ENCODE peak calls at places on chromosomes 1 and 21, in ten cellular contexts. One of them, this sample, is unnamed.

GRCh38 chr21:44405091-44405947 is 50.0 kb upstream of the LRRC3 start:
- DNase-seq in AG09309: no peak
- DNase-seq in CD8-positive, alpha-beta memory T cell: no peak
- DNase-seq in mucosa of gallbladder: no peak
- DNase-seq in NCI-H1105: no peak
- DNase-seq in H1: no peak
- DNase-seq in EH: no peak
- DNase-seq in NCI-H1694: no peak
- DNase-seq in WERI-Rb-1: no peak
- DNase-seq in stimulated activated CD4-positive, alpha-beta T cell treated with anti-CD3 and anti-CD28 coated beads, Interleukin-4, amount 100 ng/mL, for 48 hours: no peak
- DNase-seq in this sample: no peak

GRCh38 chr1:100299521-100300222 is 33.7 kb downstream of the RTCA start:
- DNase-seq in EH: no peak
- DNase-seq in CD8-positive, alpha-beta memory T cell: no peak
- DNase-seq in AG09309: no peak
- DNase-seq in H1: no peak
- DNase-seq in NCI-H1694: no peak
- DNase-seq in WERI-Rb-1: no peak
- DNase-seq in NCI-H1105: no peak
- DNase-seq in stimulated activated CD4-positive, alpha-beta T cell treated with anti-CD3 and anti-CD28 coated beads, Interleukin-4, amount 100 ng/mL, for 48 hours: no peak
- DNase-seq in mucosa of gallbladder: no peak
- DNase-seq in this sample: no peak

GRCh38 chr21:20004353-20004752 is 993.9 kb upstream of the NCAM2 start:
- DNase-seq in WERI-Rb-1: no peak
- DNase-seq in EH: no peak
- DNase-seq in mucosa of gallbladder: no peak
- DNase-seq in AG09309: no peak
- DNase-seq in stimulated activated CD4-positive, alpha-beta T cell treated with anti-CD3 and anti-CD28 coated beads, Interleukin-4, amount 100 ng/mL, for 48 hours: no peak
- DNase-seq in H1: no peak
- DNase-seq in NCI-H1694: no peak
- DNase-seq in NCI-H1105: no peak
- DNase-seq in CD8-positive, alpha-beta memory T cell: no peak
- DNase-seq in this sample: peak

GRCh38 chr1:46248122-46248920 is 758 bp downstream of the RAD54L start:
- DNase-seq in CD8-positive, alpha-beta memory T cell: peak
- DNase-seq in mucosa of gallbladder: no peak
- DNase-seq in WERI-Rb-1: peak
- DNase-seq in H1: no peak
- DNase-seq in NCI-H1105: peak
- DNase-seq in NCI-H1694: peak
- DNase-seq in AG09309: no peak
- DNase-seq in stimulated activated CD4-positive, alpha-beta T cell treated with anti-CD3 and anti-CD28 coated beads, Interleukin-4, amount 100 ng/mL, for 48 hours: peak
- DNase-seq in EH: peak
- DNase-seq in this sample: peak

GRCh38 chr21:36288651-36289243 is 31.2 kb upstream of the MORC3 start:
- DNase-seq in CD8-positive, alpha-beta memory T cell: no peak
- DNase-seq in NCI-H1694: no peak
- DNase-seq in EH: no peak
- DNase-seq in WERI-Rb-1: no peak
- DNase-seq in H1: no peak
- DNase-seq in mucosa of gallbladder: no peak
- DNase-seq in AG09309: no peak
- DNase-seq in stimulated activated CD4-positive, alpha-beta T cell treated with anti-CD3 and anti-CD28 coated beads, Interleukin-4, amount 100 ng/mL, for 48 hours: no peak
- DNase-seq in NCI-H1105: no peak
- DNase-seq in this sample: no peak

GRCh38 chr1:147072371-147073061 is 99.8 kb downstream of the PRKAB2 start:
- DNase-seq in EH: peak
- DNase-seq in stimulated activated CD4-positive, alpha-beta T cell treated with anti-CD3 and anti-CD28 coated beads, Interleukin-4, amount 100 ng/mL, for 48 hours: no peak
- DNase-seq in WERI-Rb-1: no peak
- DNase-seq in mucosa of gallbladder: no peak
- DNase-seq in AG09309: no peak
- DNase-seq in NCI-H1105: no peak
- DNase-seq in H1: no peak
- DNase-seq in CD8-positive, alpha-beta memory T cell: no peak
- DNase-seq in NCI-H1694: no peak
- DNase-seq in this sample: no peak

GRCh38 chr1:27388337-27389005 is 4.0 kb upstream of the GPR3 start:
- DNase-seq in stimulated activated CD4-positive, alpha-beta T cell treated with anti-CD3 and anti-CD28 coated beads, Interleukin-4, amount 100 ng/mL, for 48 hours: peak
- DNase-seq in EH: peak
- DNase-seq in mucosa of gallbladder: peak
- DNase-seq in NCI-H1105: peak
- DNase-seq in WERI-Rb-1: peak
- DNase-seq in AG09309: no peak
- DNase-seq in CD8-positive, alpha-beta memory T cell: peak
- DNase-seq in H1: no peak
- DNase-seq in NCI-H1694: peak
- DNase-seq in this sample: no peak

GRCh38 chr21:33157303-33157702 is 72.4 kb upstream of the IFNAR2 start:
- DNase-seq in WERI-Rb-1: no peak
- DNase-seq in H1: no peak
- DNase-seq in NCI-H1694: no peak
- DNase-seq in AG09309: no peak
- DNase-seq in NCI-H1105: no peak
- DNase-seq in stimulated activated CD4-positive, alpha-beta T cell treated with anti-CD3 and anti-CD28 coated beads, Interleukin-4, amount 100 ng/mL, for 48 hours: no peak
- DNase-seq in EH: peak
- DNase-seq in CD8-positive, alpha-beta memory T cell: no peak
- DNase-seq in mucosa of gallbladder: no peak
- DNase-seq in this sample: no peak

GRCh38 chr1:185244015-185244747 is 72.9 kb downstream of the IVNS1ABP start:
- DNase-seq in NCI-H1105: no peak
- DNase-seq in mucosa of gallbladder: no peak
- DNase-seq in stimulated activated CD4-positive, alpha-beta T cell treated with anti-CD3 and anti-CD28 coated beads, Interleukin-4, amount 100 ng/mL, for 48 hours: peak
- DNase-seq in EH: peak
- DNase-seq in CD8-positive, alpha-beta memory T cell: no peak
- DNase-seq in AG09309: peak
- DNase-seq in H1: no peak
- DNase-seq in NCI-H1694: no peak
- DNase-seq in WERI-Rb-1: no peak
- DNase-seq in this sample: no peak

GRCh38 chr1:162390396-162391185 is 9.1 kb downstream of the C1orf226 start:
- DNase-seq in H1: no peak
- DNase-seq in WERI-Rb-1: no peak
- DNase-seq in mucosa of gallbladder: no peak
- DNase-seq in AG09309: no peak
- DNase-seq in CD8-positive, alpha-beta memory T cell: no peak
- DNase-seq in NCI-H1694: no peak
- DNase-seq in EH: no peak
- DNase-seq in stimulated activated CD4-positive, alpha-beta T cell treated with anti-CD3 and anti-CD28 coated beads, Interleukin-4, amount 100 ng/mL, for 48 hours: no peak
- DNase-seq in NCI-H1105: no peak
- DNase-seq in this sample: no peak

GRCh38 chr1:201400257-201401230 is 1.4 kb upstream of the LAD1 start:
- DNase-seq in NCI-H1105: no peak
- DNase-seq in CD8-positive, alpha-beta memory T cell: no peak
- DNase-seq in AG09309: no peak
- DNase-seq in H1: no peak
- DNase-seq in WERI-Rb-1: no peak
- DNase-seq in stimulated activated CD4-positive, alpha-beta T cell treated with anti-CD3 and anti-CD28 coated beads, Interleukin-4, amount 100 ng/mL, for 48 hours: no peak
- DNase-seq in mucosa of gallbladder: no peak
- DNase-seq in EH: no peak
- DNase-seq in NCI-H1694: no peak
- DNase-seq in this sample: no peak

GRCh38 chr1:160085686-160086089 is 4.3 kb downstream of the KCNJ9 start:
- DNase-seq in AG09309: no peak
- DNase-seq in mucosa of gallbladder: peak
- DNase-seq in stimulated activated CD4-positive, alpha-beta T cell treated with anti-CD3 and anti-CD28 coated beads, Interleukin-4, amount 100 ng/mL, for 48 hours: peak
- DNase-seq in WERI-Rb-1: peak
- DNase-seq in EH: peak
- DNase-seq in H1: peak
- DNase-seq in NCI-H1694: peak
- DNase-seq in NCI-H1105: peak
- DNase-seq in CD8-positive, alpha-beta memory T cell: peak
- DNase-seq in this sample: peak

GRCh38 chr1:219567341-219567947 is 45.5 kb downstream of the ZC3H11B start:
- DNase-seq in H1: no peak
- DNase-seq in NCI-H1694: no peak
- DNase-seq in mucosa of gallbladder: no peak
- DNase-seq in stimulated activated CD4-positive, alpha-beta T cell treated with anti-CD3 and anti-CD28 coated beads, Interleukin-4, amount 100 ng/mL, for 48 hours: no peak
- DNase-seq in NCI-H1105: peak
- DNase-seq in EH: peak
- DNase-seq in CD8-positive, alpha-beta memory T cell: no peak
- DNase-seq in AG09309: no peak
- DNase-seq in WERI-Rb-1: no peak
- DNase-seq in this sample: no peak

GRCh38 chr1:198741744-198742143 is 102.9 kb downstream of the PTPRC start:
- DNase-seq in EH: peak
- DNase-seq in H1: no peak
- DNase-seq in mucosa of gallbladder: no peak
- DNase-seq in WERI-Rb-1: no peak
- DNase-seq in CD8-positive, alpha-beta memory T cell: no peak
- DNase-seq in stimulated activated CD4-positive, alpha-beta T cell treated with anti-CD3 and anti-CD28 coated beads, Interleukin-4, amount 100 ng/mL, for 48 hours: no peak
- DNase-seq in AG09309: no peak
- DNase-seq in NCI-H1694: no peak
- DNase-seq in NCI-H1105: no peak
- DNase-seq in this sample: no peak

GRCh38 chr1:240232548-240232947 is 140.9 kb downstream of the FMN2 start:
- DNase-seq in AG09309: peak
- DNase-seq in NCI-H1105: no peak
- DNase-seq in mucosa of gallbladder: no peak
- DNase-seq in stimulated activated CD4-positive, alpha-beta T cell treated with anti-CD3 and anti-CD28 coated beads, Interleukin-4, amount 100 ng/mL, for 48 hours: no peak
- DNase-seq in NCI-H1694: no peak
- DNase-seq in H1: no peak
- DNase-seq in EH: peak
- DNase-seq in WERI-Rb-1: no peak
- DNase-seq in CD8-positive, alpha-beta memory T cell: no peak
- DNase-seq in this sample: no peak

GRCh38 chr1:62688687-62689085 is 500 bp upstream of the DOCK7 start:
- DNase-seq in AG09309: no peak
- DNase-seq in NCI-H1105: no peak
- DNase-seq in EH: no peak
- DNase-seq in H1: no peak
- DNase-seq in NCI-H1694: no peak
- DNase-seq in mucosa of gallbladder: no peak
- DNase-seq in WERI-Rb-1: no peak
- DNase-seq in stimulated activated CD4-positive, alpha-beta T cell treated with anti-CD3 and anti-CD28 coated beads, Interleukin-4, amount 100 ng/mL, for 48 hours: no peak
- DNase-seq in CD8-positive, alpha-beta memory T cell: no peak
- DNase-seq in this sample: no peak

GRCh38 chr1:115193429-115193828 is 104.1 kb upstream of the TSPAN2 start:
- DNase-seq in mucosa of gallbladder: no peak
- DNase-seq in EH: no peak
- DNase-seq in NCI-H1694: no peak
- DNase-seq in NCI-H1105: no peak
- DNase-seq in H1: no peak
- DNase-seq in stimulated activated CD4-positive, alpha-beta T cell treated with anti-CD3 and anti-CD28 coated beads, Interleukin-4, amount 100 ng/mL, for 48 hours: no peak
- DNase-seq in AG09309: no peak
- DNase-seq in WERI-Rb-1: peak
- DNase-seq in CD8-positive, alpha-beta memory T cell: no peak
- DNase-seq in this sample: no peak

GRCh38 chr21:42466700-42467612 is 29.1 kb downstream of the RSPH1 start:
- DNase-seq in H1: no peak
- DNase-seq in NCI-H1694: no peak
- DNase-seq in mucosa of gallbladder: no peak
- DNase-seq in CD8-positive, alpha-beta memory T cell: no peak
- DNase-seq in stimulated activated CD4-positive, alpha-beta T cell treated with anti-CD3 and anti-CD28 coated beads, Interleukin-4, amount 100 ng/mL, for 48 hours: no peak
- DNase-seq in EH: peak
- DNase-seq in NCI-H1105: no peak
- DNase-seq in WERI-Rb-1: peak
- DNase-seq in AG09309: no peak
- DNase-seq in this sample: no peak

GRCh38 chr1:33930346-33931114 is 66.7 kb downstream of the HMGB4 start:
- DNase-seq in H1: no peak
- DNase-seq in AG09309: no peak
- DNase-seq in EH: no peak
- DNase-seq in NCI-H1694: no peak
- DNase-seq in CD8-positive, alpha-beta memory T cell: no peak
- DNase-seq in stimulated activated CD4-positive, alpha-beta T cell treated with anti-CD3 and anti-CD28 coated beads, Interleukin-4, amount 100 ng/mL, for 48 hours: no peak
- DNase-seq in NCI-H1105: no peak
- DNase-seq in WERI-Rb-1: no peak
- DNase-seq in mucosa of gallbladder: no peak
- DNase-seq in this sample: no peak

GRCh38 chr1:232238009-232238408 is 391.9 kb downstream of the SIPA1L2 start:
- DNase-seq in CD8-positive, alpha-beta memory T cell: no peak
- DNase-seq in NCI-H1105: no peak
- DNase-seq in NCI-H1694: peak
- DNase-seq in H1: no peak
- DNase-seq in mucosa of gallbladder: no peak
- DNase-seq in WERI-Rb-1: no peak
- DNase-seq in stimulated activated CD4-positive, alpha-beta T cell treated with anti-CD3 and anti-CD28 coated beads, Interleukin-4, amount 100 ng/mL, for 48 hours: no peak
- DNase-seq in EH: no peak
- DNase-seq in AG09309: no peak
- DNase-seq in this sample: peak

GRCh38 chr1:217136895-217137205 is 413.6 kb upstream of the ESRRG start:
- DNase-seq in H1: no peak
- DNase-seq in EH: no peak
- DNase-seq in AG09309: no peak
- DNase-seq in NCI-H1694: no peak
- DNase-seq in WERI-Rb-1: no peak
- DNase-seq in mucosa of gallbladder: no peak
- DNase-seq in CD8-positive, alpha-beta memory T cell: no peak
- DNase-seq in NCI-H1105: no peak
- DNase-seq in stimulated activated CD4-positive, alpha-beta T cell treated with anti-CD3 and anti-CD28 coated beads, Interleukin-4, amount 100 ng/mL, for 48 hours: no peak
- DNase-seq in this sample: no peak

GRCh38 chr1:186202174-186202843 is 172.7 kb downstream of the TPR start:
- DNase-seq in stimulated activated CD4-positive, alpha-beta T cell treated with anti-CD3 and anti-CD28 coated beads, Interleukin-4, amount 100 ng/mL, for 48 hours: no peak
- DNase-seq in mucosa of gallbladder: peak
- DNase-seq in NCI-H1105: no peak
- DNase-seq in EH: no peak
- DNase-seq in CD8-positive, alpha-beta memory T cell: no peak
- DNase-seq in WERI-Rb-1: no peak
- DNase-seq in AG09309: no peak
- DNase-seq in H1: no peak
- DNase-seq in NCI-H1694: no peak
- DNase-seq in this sample: no peak

GRCh38 chr1:90821793-90822359 is 104.8 kb upstream of the BARHL2 start:
- DNase-seq in EH: no peak
- DNase-seq in AG09309: no peak
- DNase-seq in NCI-H1694: no peak
- DNase-seq in H1: no peak
- DNase-seq in NCI-H1105: no peak
- DNase-seq in stimulated activated CD4-positive, alpha-beta T cell treated with anti-CD3 and anti-CD28 coated beads, Interleukin-4, amount 100 ng/mL, for 48 hours: no peak
- DNase-seq in WERI-Rb-1: no peak
- DNase-seq in CD8-positive, alpha-beta memory T cell: no peak
- DNase-seq in mucosa of gallbladder: no peak
- DNase-seq in this sample: no peak

GRCh38 chr1:110672001-110672752 is 2.6 kb downstream of the KCNA3 start:
- DNase-seq in WERI-Rb-1: no peak
- DNase-seq in stimulated activated CD4-positive, alpha-beta T cell treated with anti-CD3 and anti-CD28 coated beads, Interleukin-4, amount 100 ng/mL, for 48 hours: peak
- DNase-seq in NCI-H1694: peak
- DNase-seq in NCI-H1105: peak
- DNase-seq in H1: no peak
- DNase-seq in mucosa of gallbladder: no peak
- DNase-seq in EH: peak
- DNase-seq in AG09309: no peak
- DNase-seq in CD8-positive, alpha-beta memory T cell: peak
- DNase-seq in this sample: peak

GRCh38 chr1:91732291-91732953 is 153.5 kb downstream of the TGFBR3 start:
- DNase-seq in NCI-H1105: no peak
- DNase-seq in EH: peak
- DNase-seq in stimulated activated CD4-positive, alpha-beta T cell treated with anti-CD3 and anti-CD28 coated beads, Interleukin-4, amount 100 ng/mL, for 48 hours: peak
- DNase-seq in CD8-positive, alpha-beta memory T cell: no peak
- DNase-seq in WERI-Rb-1: no peak
- DNase-seq in H1: no peak
- DNase-seq in AG09309: no peak
- DNase-seq in mucosa of gallbladder: no peak
- DNase-seq in NCI-H1694: no peak
- DNase-seq in this sample: no peak

GRCh38 chr1:7616953-7617352 is 154.1 kb upstream of the VAMP3 start:
- DNase-seq in EH: no peak
- DNase-seq in CD8-positive, alpha-beta memory T cell: peak
- DNase-seq in NCI-H1694: no peak
- DNase-seq in WERI-Rb-1: no peak
- DNase-seq in mucosa of gallbladder: no peak
- DNase-seq in AG09309: no peak
- DNase-seq in NCI-H1105: no peak
- DNase-seq in stimulated activated CD4-positive, alpha-beta T cell treated with anti-CD3 and anti-CD28 coated beads, Interleukin-4, amount 100 ng/mL, for 48 hours: no peak
- DNase-seq in H1: no peak
- DNase-seq in this sample: no peak

GRCh38 chr1:94580367-94581115 is 39.0 kb upstream of the F3 start:
- DNase-seq in EH: peak
- DNase-seq in stimulated activated CD4-positive, alpha-beta T cell treated with anti-CD3 and anti-CD28 coated beads, Interleukin-4, amount 100 ng/mL, for 48 hours: no peak
- DNase-seq in CD8-positive, alpha-beta memory T cell: no peak
- DNase-seq in NCI-H1694: no peak
- DNase-seq in mucosa of gallbladder: no peak
- DNase-seq in WERI-Rb-1: no peak
- DNase-seq in H1: no peak
- DNase-seq in AG09309: no peak
- DNase-seq in NCI-H1105: no peak
- DNase-seq in this sample: no peak

GRCh38 chr1:74452035-74452434 is 60.4 kb downstream of the LRRC53 start:
- DNase-seq in stimulated activated CD4-positive, alpha-beta T cell treated with anti-CD3 and anti-CD28 coated beads, Interleukin-4, amount 100 ng/mL, for 48 hours: no peak
- DNase-seq in H1: no peak
- DNase-seq in NCI-H1694: no peak
- DNase-seq in EH: no peak
- DNase-seq in CD8-positive, alpha-beta memory T cell: no peak
- DNase-seq in AG09309: no peak
- DNase-seq in mucosa of gallbladder: no peak
- DNase-seq in WERI-Rb-1: no peak
- DNase-seq in NCI-H1105: no peak
- DNase-seq in this sample: no peak